ENCODE peak calls at places on chromosomes 13 and 19, in five cellular contexts. P, O, J, Y and W are unnamed samples.

GRCh38 chr19:38204096-38204495 is 19.9 kb downstream of the DPF1 start:
- DNase-seq in P (no peak), O (no peak), J (no peak), Y (no peak), W (no peak)

GRCh38 chr19:7833225-7834156 is 3.5 kb downstream of the EVI5L start:
- DNase-seq in P (no peak), O (no peak), J (no peak), Y (no peak), W (peak)

GRCh38 chr19:3507371-3508120 is 1.4 kb downstream of the FZR1 start:
- DNase-seq in P (no peak), O (no peak), J (peak), Y (peak), W (no peak)

GRCh38 chr13:35994131-35994966 is 136.8 kb downstream of the DCLK1 start:
- DNase-seq in P (no peak), O (no peak), J (no peak), Y (no peak), W (peak)

GRCh38 chr13:107373551-107373950 is 805.6 kb upstream of the ARGLU1 start:
- DNase-seq in P (no peak), O (peak), J (peak), Y (no peak), W (no peak)

GRCh38 chr19:52343548-52343947 is 7.5 kb downstream of the ZNF610 start:
- DNase-seq in P (no peak), O (no peak), J (peak), Y (peak), W (no peak)

GRCh38 chr13:47598340-47598911 is 402.6 kb downstream of the SUCLA2 start:
- DNase-seq in P (no peak), O (no peak), J (no peak), Y (no peak), W (no peak)

GRCh38 chr13:100464006-100464405 is 124.6 kb downstream of the GGACT start:
- DNase-seq in P (no peak), O (no peak), J (no peak), Y (no peak), W (no peak)

GRCh38 chr13:113532156-113532806 is 41.8 kb upstream of the DCUN1D2 start:
- DNase-seq in P (no peak), O (no peak), J (no peak), Y (no peak), W (peak)

GRCh38 chr19:35061583-35062373 is 20.3 kb downstream of the HPN start:
- DNase-seq in P (no peak), O (no peak), J (no peak), Y (no peak), W (no peak)

GRCh38 chr13:114148521-114148855 is 16.1 kb upstream of the RASA3 start:
- DNase-seq in P (peak), O (no peak), J (no peak), Y (peak), W (no peak)

GRCh38 chr19:49512970-49513745 is 697 bp downstream of the FCGRT start:
- DNase-seq in P (no peak), O (no peak), J (peak), Y (no peak), W (no peak)

GRCh38 chr13:110565296-110565695 is 3.8 kb upstream of the RAB20 start:
- DNase-seq in P (no peak), O (no peak), J (no peak), Y (no peak), W (no peak)

GRCh38 chr19:19171821-19172532 is 1.9 kb upstream of the MEF2B start:
- DNase-seq in P (no peak), O (no peak), J (no peak), Y (no peak), W (no peak)

GRCh38 chr13:79346300-79346914 is 59.6 kb downstream of the RBM26 start:
- DNase-seq in P (no peak), O (no peak), J (no peak), Y (no peak), W (no peak)

GRCh38 chr13:43360911-43361605 is 337.7 kb downstream of the DNAJC15 start:
- DNase-seq in P (no peak), O (no peak), J (no peak), Y (no peak), W (no peak)

GRCh38 chr19:4228765-4229178 is 551 bp upstream of the EBI3 start:
- DNase-seq in P (no peak), O (no peak), J (no peak), Y (no peak), W (no peak)

GRCh38 chr13:101576452-101576851 is 124.0 kb downstream of the ITGBL1 start:
- DNase-seq in P (no peak), O (no peak), J (no peak), Y (no peak), W (no peak)

GRCh38 chr13:37736040-37736439 is 133.5 kb downstream of the TRPC4 start:
- DNase-seq in P (no peak), O (no peak), J (peak), Y (no peak), W (no peak)